ENCODE peak calls at places on chromosomes 1 and 21, in four cellular contexts. One of them, this sample, is unnamed.

GRCh38 chr1:26752519-26752918 is 35.2 kb upstream of the PIGV start:
- DNase-seq in dorsolateral prefrontal cortex: no peak
- DNase-seq in mammary epithelial cell: no peak
- DNase-seq in anterior cingulate cortex: no peak
- DNase-seq in this sample: no peak

GRCh38 chr1:208216806-208217205 is 27.4 kb downstream of the PLXNA2 start:
- DNase-seq in anterior cingulate cortex: no peak
- DNase-seq in mammary epithelial cell: no peak
- DNase-seq in dorsolateral prefrontal cortex: no peak
- DNase-seq in this sample: no peak

GRCh38 chr1:54474500-54475235 is 68.5 kb upstream of the SSBP3 start:
- DNase-seq in anterior cingulate cortex: no peak
- DNase-seq in dorsolateral prefrontal cortex: no peak
- DNase-seq in mammary epithelial cell: no peak
- DNase-seq in this sample: no peak

GRCh38 chr1:209370616-209371015 is 212.9 kb upstream of the CAMK1G start:
- DNase-seq in anterior cingulate cortex: no peak
- DNase-seq in mammary epithelial cell: peak
- DNase-seq in dorsolateral prefrontal cortex: no peak
- DNase-seq in this sample: no peak

GRCh38 chr1:230413061-230413460 is 13.1 kb downstream of the PGBD5 start:
- DNase-seq in dorsolateral prefrontal cortex: no peak
- DNase-seq in anterior cingulate cortex: no peak
- DNase-seq in mammary epithelial cell: no peak
- DNase-seq in this sample: no peak

GRCh38 chr1:57067863-57068262 is 102.0 kb upstream of the C8B start:
- DNase-seq in dorsolateral prefrontal cortex: no peak
- DNase-seq in anterior cingulate cortex: no peak
- DNase-seq in mammary epithelial cell: no peak
- DNase-seq in this sample: no peak

GRCh38 chr1:24294228-24294672 is 24.9 kb upstream of the GRHL3 start:
- DNase-seq in dorsolateral prefrontal cortex: no peak
- DNase-seq in anterior cingulate cortex: no peak
- DNase-seq in mammary epithelial cell: peak
- DNase-seq in this sample: no peak

GRCh38 chr1:26289158-26290059 is 9.5 kb downstream of the SH3BGRL3 start:
- DNase-seq in dorsolateral prefrontal cortex: peak
- DNase-seq in anterior cingulate cortex: no peak
- DNase-seq in mammary epithelial cell: no peak
- DNase-seq in this sample: no peak

GRCh38 chr1:80731241-80731894 is 1069.4 kb upstream of the ADGRL2 start:
- DNase-seq in anterior cingulate cortex: no peak
- DNase-seq in dorsolateral prefrontal cortex: no peak
- DNase-seq in mammary epithelial cell: peak
- DNase-seq in this sample: no peak

GRCh38 chr21:24308183-24308582 is 1299.1 kb downstream of the MRPL39 start:
- DNase-seq in dorsolateral prefrontal cortex: no peak
- DNase-seq in anterior cingulate cortex: no peak
- DNase-seq in mammary epithelial cell: no peak
- DNase-seq in this sample: no peak

GRCh38 chr21:17461014-17461413 is 51.8 kb upstream of the CXADR start:
- DNase-seq in anterior cingulate cortex: peak
- DNase-seq in mammary epithelial cell: peak
- DNase-seq in dorsolateral prefrontal cortex: peak
- DNase-seq in this sample: no peak

GRCh38 chr21:39137248-39138186 is 45.7 kb downstream of the PSMG1 start:
- DNase-seq in mammary epithelial cell: peak
- DNase-seq in anterior cingulate cortex: no peak
- DNase-seq in dorsolateral prefrontal cortex: no peak
- DNase-seq in this sample: no peak

GRCh38 chr1:214471458-214471857 is 79.9 kb downstream of the PTPN14 start:
- DNase-seq in mammary epithelial cell: peak
- DNase-seq in anterior cingulate cortex: no peak
- DNase-seq in dorsolateral prefrontal cortex: no peak
- DNase-seq in this sample: no peak

GRCh38 chr1:161440312-161440894 is 64.9 kb upstream of the FCGR2A start:
- DNase-seq in mammary epithelial cell: peak
- DNase-seq in anterior cingulate cortex: no peak
- DNase-seq in dorsolateral prefrontal cortex: no peak
- DNase-seq in this sample: no peak

GRCh38 chr1:203078478-203078877 is 7.3 kb downstream of the MYOG start:
- DNase-seq in dorsolateral prefrontal cortex: no peak
- DNase-seq in mammary epithelial cell: no peak
- DNase-seq in anterior cingulate cortex: no peak
- DNase-seq in this sample: no peak

GRCh38 chr1:219432191-219432606 is 180.7 kb downstream of the ZC3H11B start:
- DNase-seq in anterior cingulate cortex: no peak
- DNase-seq in mammary epithelial cell: no peak
- DNase-seq in dorsolateral prefrontal cortex: no peak
- DNase-seq in this sample: no peak

GRCh38 chr1:232978827-232979226 is 28.4 kb downstream of the NTPCR start:
- DNase-seq in mammary epithelial cell: no peak
- DNase-seq in dorsolateral prefrontal cortex: no peak
- DNase-seq in anterior cingulate cortex: no peak
- DNase-seq in this sample: no peak

GRCh38 chr1:8822383-8823294 is 5.2 kb upstream of the RERE start:
- DNase-seq in anterior cingulate cortex: no peak
- DNase-seq in mammary epithelial cell: peak
- DNase-seq in dorsolateral prefrontal cortex: no peak
- DNase-seq in this sample: no peak

GRCh38 chr1:150102986-150103385 is 35.4 kb downstream of the VPS45 start:
- DNase-seq in anterior cingulate cortex: no peak
- DNase-seq in dorsolateral prefrontal cortex: no peak
- DNase-seq in mammary epithelial cell: no peak
- DNase-seq in this sample: no peak

GRCh38 chr21:29800051-29800450 is 139.7 kb downstream of the GRIK1 start:
- DNase-seq in mammary epithelial cell: no peak
- DNase-seq in dorsolateral prefrontal cortex: no peak
- DNase-seq in anterior cingulate cortex: no peak
- DNase-seq in this sample: no peak

GRCh38 chr1:42744030-42744413 is 4.0 kb upstream of the CLDN19 start:
- DNase-seq in mammary epithelial cell: no peak
- DNase-seq in dorsolateral prefrontal cortex: no peak
- DNase-seq in anterior cingulate cortex: no peak
- DNase-seq in this sample: no peak

GRCh38 chr1:212234431-212235298 is 50.5 kb upstream of the PPP2R5A start:
- DNase-seq in anterior cingulate cortex: no peak
- DNase-seq in dorsolateral prefrontal cortex: no peak
- DNase-seq in mammary epithelial cell: peak
- DNase-seq in this sample: no peak